ENCODE peak calls at places on chromosomes 11 and 22, in eight cellular contexts. P is lower lobe of right lung, V is nephron progenitor cell, W is brain microvascular endothelial cell, K is K562, E is bronchial epithelial cell, C is pancreas, Q is endodermal cell. S is an unnamed sample.

GRCh38 chr11:112965601-112966125 is 4.4 kb downstream of the NCAM1 start:
- DNase-seq in P (no peak), V (no peak), W (no peak), K (no peak), E (no peak), C (no peak), Q (no peak), S (no peak)

GRCh38 chr11:43269229-43269928 is 42.4 kb upstream of the API5 start:
- DNase-seq in P (no peak), V (peak; percentile 30), W (no peak), K (no peak), E (no peak), C (no peak), Q (peak; percentile 52), S (no peak)

GRCh38 chr11:71080239-71081097 is 171.9 kb downstream of the SHANK2 start:
- DNase-seq in P (peak; percentile 58), V (peak; percentile 81), W (peak; percentile 51), K (peak; percentile 71), E (peak; percentile 60), C (peak; percentile 58), Q (peak; percentile 93), S (peak; percentile 2)

GRCh38 chr11:266676-267439 is 11.3 kb upstream of the NLRP6 start:
- DNase-seq in P (no peak), V (no peak), W (no peak), K (peak; percentile 89), E (no peak), C (peak; percentile 40), Q (no peak), S (no peak)

GRCh38 chr11:64583296-64584262 is 7.4 kb upstream of the SLC22A12 start:
- DNase-seq in P (peak; percentile 34), V (no peak), W (no peak), K (peak; percentile 42), E (no peak), C (no peak), Q (no peak), S (no peak)

GRCh38 chr22:35140879-35141745 is 75.2 kb downstream of the ISX start:
- DNase-seq in P (no peak), V (peak; percentile 58), W (no peak), K (peak; percentile 45), E (no peak), C (no peak), Q (peak; percentile 86), S (no peak)

GRCh38 chr11:63510360-63511130 is 4.7 kb downstream of the LGALS12 start:
- DNase-seq in P (peak; percentile 70), V (no peak), W (no peak), K (no peak), E (no peak), C (no peak), Q (no peak), S (no peak)

GRCh38 chr11:44409558-44410236 is 99.8 kb upstream of the ALX4 start:
- DNase-seq in P (peak; percentile 51), V (no peak), W (no peak), K (no peak), E (no peak), C (no peak), Q (peak; percentile 59), S (no peak)

GRCh38 chr11:111911563-111912401 is at the start of gene CRYAB:
- DNase-seq in P (peak; percentile 78), V (peak; percentile 16), W (peak; percentile 71), K (peak; percentile 36), E (peak; percentile 98), C (peak; percentile 66), Q (peak; percentile 65), S (peak; percentile 24)

GRCh38 chr11:96241351-96241841 is 101.6 kb downstream of the MAML2 start:
- DNase-seq in P (no peak), V (no peak), W (no peak), K (no peak), E (no peak), C (no peak), Q (peak; percentile 63), S (no peak)

GRCh38 chr11:86069408-86070086 is 663 bp upstream of the PICALM start:
- DNase-seq in P (no peak), V (no peak), W (peak; percentile 94), K (peak; percentile 18), E (peak; percentile 97), C (peak; percentile 42), Q (peak; percentile 71), S (peak; percentile 87)

GRCh38 chr11:124717786-124718634 is 21.7 kb upstream of the NRGN start:
- DNase-seq in P (peak; percentile 62), V (peak; percentile 68), W (no peak), K (no peak), E (peak; percentile 10), C (no peak), Q (peak; percentile 83), S (no peak)

GRCh38 chr11:60987577-60988277 is 16.2 kb downstream of the CD6 start:
- DNase-seq in P (no peak), V (no peak), W (no peak), K (no peak), E (no peak), C (no peak), Q (peak; percentile 8), S (no peak)

GRCh38 chr11:76599041-76600013 is 71.2 kb downstream of the LRRC32 start:
- DNase-seq in P (no peak), V (no peak), W (peak; percentile 81), K (peak; percentile 50), E (no peak), C (no peak), Q (peak; percentile 77), S (no peak)
- TF ChIP-seq CTCF in P (no peak), V (no peak), W (peak; percentile 48), K (no peak), E (no peak), C (no peak), Q (no peak), S (no peak)

GRCh38 chr22:23984430-23984829 is 4.5 kb downstream of the GSTT2 start:
- DNase-seq in P (no peak), V (no peak), W (no peak), K (no peak), E (peak; percentile 12), C (no peak), Q (no peak), S (no peak)
- TF ChIP-seq CTCF in P (peak; percentile 70), V (no peak), W (peak; percentile 78), K (no peak), E (peak; percentile 46), C (peak; percentile 42), Q (no peak), S (peak; percentile 74)

DNA sequence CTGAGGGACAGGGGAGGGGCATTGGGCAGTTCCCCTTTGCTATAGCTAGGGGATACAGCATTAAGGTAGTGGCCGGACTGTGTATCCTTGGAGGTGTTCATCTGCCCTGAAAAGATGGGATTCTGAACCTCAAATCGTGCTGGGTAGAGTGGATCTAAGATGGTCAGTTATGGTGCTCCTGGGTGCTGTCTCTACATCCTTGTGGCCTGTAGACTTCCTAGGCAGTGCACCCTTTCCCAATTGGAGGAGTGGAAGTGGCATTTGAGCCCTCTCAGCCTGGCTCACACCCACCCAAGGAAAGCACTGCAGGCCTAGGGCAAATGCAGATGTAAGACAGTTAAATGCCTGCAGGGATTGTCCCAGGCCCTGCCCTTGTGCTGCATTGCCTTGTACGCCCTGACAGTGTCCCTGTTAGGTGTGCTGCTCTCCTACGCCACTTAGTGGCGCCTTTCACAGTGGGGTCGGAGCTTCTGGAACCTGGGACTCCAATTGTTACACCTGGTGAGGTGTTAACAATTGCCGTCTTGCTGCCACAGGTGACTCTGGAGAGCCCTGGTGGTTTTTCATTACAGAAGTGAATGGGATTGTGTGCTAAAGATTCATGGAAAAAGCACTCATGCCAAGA is 35.0 kb downstream of the PPFIBP2 start:
- DNase-seq in P (no peak), V (no peak), W (no peak), K (peak; percentile 27), E (no peak), C (no peak), Q (peak; percentile 95), S (no peak)
- TF ChIP-seq CTCF in P (peak; percentile 44), V (peak; percentile 21), W (peak; percentile 37), K (peak; percentile 65), E (peak; percentile 70), C (no peak), Q (peak; percentile 90), S (no peak)

DNA sequence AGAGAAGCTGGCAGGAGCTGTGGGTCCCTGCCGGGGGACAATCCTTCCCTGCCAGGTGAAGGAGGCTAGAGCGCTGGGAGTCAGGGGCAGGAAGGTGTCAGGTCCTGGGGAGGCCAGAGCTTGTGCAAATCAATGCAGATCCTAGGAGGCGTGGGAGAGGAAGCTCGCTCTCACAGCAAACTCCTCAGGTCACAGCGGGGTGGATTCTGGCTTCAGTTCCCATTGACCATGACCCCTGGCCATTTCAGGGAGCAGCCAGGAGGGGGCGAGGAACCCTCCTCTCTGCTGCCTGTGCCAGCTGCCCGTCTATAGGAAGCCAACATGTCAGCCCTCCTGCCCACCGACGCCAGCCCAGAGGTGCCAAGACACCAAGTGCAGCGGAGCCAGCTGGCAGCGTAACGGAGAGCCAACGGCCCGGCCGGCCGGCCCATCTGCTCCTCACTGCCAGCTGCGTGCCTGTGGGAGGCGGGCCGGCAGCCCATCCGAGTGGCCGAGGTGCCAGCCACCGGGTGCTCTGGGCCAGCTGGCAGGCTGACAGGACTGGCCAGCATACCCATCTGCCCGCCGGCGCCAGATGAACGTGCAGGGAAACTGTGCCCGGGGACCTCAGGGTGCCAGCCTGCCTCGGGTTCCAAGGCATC is 374.9 kb downstream of the MIAT start:
- DNase-seq in P (no peak), V (peak; percentile 56), W (no peak), K (no peak), E (no peak), C (no peak), Q (peak; percentile 95), S (no peak)
- TF ChIP-seq CTCF in P (no peak), V (peak; percentile 42), W (peak; percentile 59), K (no peak), E (peak; percentile 13), C (no peak), Q (peak; percentile 81), S (peak; percentile 33)

DNA sequence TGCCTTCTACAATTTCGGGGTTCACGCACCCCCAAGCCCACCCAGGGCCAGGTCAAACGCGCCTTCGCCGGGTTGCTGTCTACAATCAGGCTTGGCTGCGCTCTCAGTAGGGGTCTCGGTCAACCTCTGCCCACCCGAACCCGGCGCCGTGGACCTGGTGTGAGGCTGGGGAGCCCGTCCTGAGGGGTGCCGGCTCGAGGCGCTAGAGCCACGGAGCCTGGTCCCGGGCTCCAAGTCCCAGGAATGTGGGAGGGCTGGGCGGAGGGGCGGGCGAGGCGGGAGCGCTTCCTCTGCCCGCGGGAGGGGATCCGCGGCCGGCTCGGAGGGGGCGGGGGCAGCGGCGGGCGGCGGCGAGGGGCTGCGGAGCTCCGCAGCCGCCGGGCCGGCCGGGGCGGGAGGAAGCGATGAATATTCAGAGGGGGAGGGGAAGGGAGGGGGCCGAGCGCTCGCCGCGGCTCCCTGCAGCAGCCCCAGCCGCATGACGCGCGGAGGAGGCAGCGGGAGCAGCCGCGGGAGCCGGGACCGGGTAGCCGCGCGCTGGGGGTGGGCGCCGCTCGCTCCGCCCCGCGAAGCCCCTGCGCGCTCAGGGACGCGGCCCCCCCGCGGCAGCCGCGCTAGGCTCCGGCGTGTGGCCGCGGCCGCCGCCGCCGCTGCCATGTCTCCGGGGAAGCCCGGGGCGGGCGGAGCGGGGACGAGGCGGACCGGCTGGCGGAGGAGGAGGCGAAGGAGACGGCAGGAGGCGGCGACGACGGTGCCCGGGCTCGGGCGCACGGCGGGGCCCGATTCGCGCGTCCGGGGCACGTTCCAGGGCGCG is at the start of gene PTPRJ:
- DNase-seq in P (peak; percentile 76), V (peak; percentile 86), W (no peak), K (peak; percentile 88), E (no peak), C (peak; percentile 75), Q (peak; percentile 90), S (no peak)
- TF ChIP-seq CTCF in P (no peak), V (no peak), W (no peak), K (no peak), E (no peak), C (no peak), Q (no peak), S (no peak)

S was measured in AG04450.